ENCODE peak calls at places on chromosomes 13 and 19, in five cellular contexts. F is GM04504; M is T-helper 17 cell; C is activated T-cell treated with anti-CD3 and anti-CD28 coated beads, Interleukin-2, amount 50 U/mL, for 4 hours; R is amygdala. P is an unnamed sample.

GRCh38 chr13:107518292-107518691 is 697.0 kb downstream of the LIG4 start:
- DNase-seq in F (no peak), M (no peak), C (no peak), R (no peak), P (no peak)

GRCh38 chr13:100394005-100394695 is 194.4 kb downstream of the GGACT start:
- DNase-seq in F (peak; percentile 77), M (no peak), C (no peak), R (no peak), P (peak; percentile 53)

GRCh38 chr19:38219221-38219620 is 4.8 kb downstream of the DPF1 start:
- DNase-seq in F (no peak), M (no peak), C (no peak), R (no peak), P (no peak)

GRCh38 chr13:114212096-114212495 is 22.6 kb upstream of the CDC16 start:
- DNase-seq in F (no peak), M (no peak), C (no peak), R (no peak), P (no peak)

GRCh38 chr19:33758541-33759013 is 38.1 kb upstream of the KCTD15 start:
- DNase-seq in F (no peak), M (no peak), C (no peak), R (no peak), P (no peak)

GRCh38 chr13:40123962-40124647 is 468.6 kb downstream of the COG6 start:
- DNase-seq in F (no peak), M (no peak), C (no peak), R (no peak), P (no peak)

GRCh38 chr13:25300861-25301346 is 521 bp upstream of the NUP58 start:
- DNase-seq in F (no peak), M (no peak), C (no peak), R (peak; percentile 52), P (no peak)

GRCh38 chr19:16015805-16016173 is 60.5 kb upstream of the TPM4 start:
- DNase-seq in F (no peak), M (no peak), C (no peak), R (no peak), P (no peak)

GRCh38 chr19:17610384-17610783 is 54.9 kb downstream of the COLGALT1 start:
- DNase-seq in F (no peak), M (no peak), C (no peak), R (no peak), P (no peak)

GRCh38 chr13:85806553-85807175 is 7.4 kb upstream of the SLITRK6 start:
- DNase-seq in F (peak; percentile 7), M (no peak), C (no peak), R (no peak), P (peak; percentile 40)

P was measured in amniotic stem cell.